ENCODE peak calls at places on chromosomes 13 and 19, in six cellular contexts. I, W, Y, T, A and Z are unnamed samples.

GRCh38 chr13:45446181-45446580 is 18.6 kb upstream of the COG3 start:
- DNase-seq in T (no peak), Y (no peak), A (no peak), W (no peak), I (no peak), Z (no peak)

GRCh38 chr19:41296323-41296935 is 13.5 kb upstream of the CCDC97 start:
- DNase-seq in I (no peak), A (no peak), T (no peak), W (no peak), Y (no peak), Z (peak)

GRCh38 chr19:51427220-51427619 is 9.8 kb upstream of the SIGLEC10 start:
- DNase-seq in I (no peak), A (no peak), Y (no peak), T (no peak), W (no peak), Z (no peak)

GRCh38 chr13:112776971-112777370 is 87.1 kb downstream of the ATP11A start:
- DNase-seq in T (no peak), Y (no peak), I (peak), W (no peak), A (no peak), Z (no peak)

GRCh38 chr19:2180114-2180513 is 16.4 kb downstream of the DOT1L start:
- DNase-seq in A (no peak), T (no peak), W (no peak), I (no peak), Y (no peak), Z (no peak)

GRCh38 chr13:112859817-112860190 is 109.2 kb upstream of the MCF2L start:
- DNase-seq in Y (no peak), A (no peak), T (no peak), W (no peak), I (peak), Z (peak)

GRCh38 chr19:2394054-2394668 is 33.2 kb downstream of the TIMM13 start:
- DNase-seq in W (no peak), Y (peak), I (no peak), T (no peak), A (no peak), Z (no peak)

GRCh38 chr13:111225810-111226546 is 94.5 kb upstream of the TEX29 start:
- DNase-seq in T (no peak), A (no peak), I (no peak), W (no peak), Y (no peak), Z (no peak)

GRCh38 chr13:48737689-48738088 is 84.0 kb downstream of the CYSLTR2 start:
- DNase-seq in Y (no peak), T (no peak), I (no peak), A (no peak), W (no peak), Z (no peak)

GRCh38 chr19:38004505-38005223 is 97.7 kb downstream of the SIPA1L3 start:
- DNase-seq in W (no peak), T (no peak), I (peak), Y (peak), A (peak), Z (peak)

GRCh38 chr19:55553217-55554182 is 8.2 kb upstream of the SBK3 start:
- DNase-seq in W (no peak), T (no peak), Y (no peak), I (peak), A (no peak), Z (peak)

GRCh38 chr19:288911-289310 is 2.3 kb downstream of the PLPP2 start:
- DNase-seq in I (no peak), W (no peak), Y (no peak), T (no peak), A (no peak), Z (no peak)

GRCh38 chr13:43908156-43909126 is 28.7 kb downstream of the LACC1 start:
- DNase-seq in I (no peak), W (no peak), T (no peak), Y (no peak), A (peak), Z (peak)

GRCh38 chr19:53308339-53308811 is 25.2 kb upstream of the ZNF845 start:
- DNase-seq in A (peak), T (no peak), I (no peak), W (no peak), Y (no peak), Z (no peak)

GRCh38 chr19:1384478-1385110 is 887 bp downstream of the NDUFS7 start:
- DNase-seq in W (no peak), A (no peak), I (no peak), T (no peak), Y (no peak), Z (no peak)

GRCh38 chr13:24097667-24098066 is 62.9 kb upstream of the SPATA13 start:
- DNase-seq in W (no peak), Y (no peak), I (no peak), T (no peak), A (no peak), Z (no peak)

GRCh38 chr13:99724633-99725517 is 223.6 kb downstream of the TM9SF2 start:
- DNase-seq in Y (no peak), I (no peak), A (no peak), W (no peak), T (no peak), Z (no peak)

GRCh38 chr13:44298314-44298713 is 75.3 kb upstream of the SERP2 start:
- DNase-seq in Y (no peak), T (no peak), I (no peak), A (no peak), W (no peak), Z (peak)

GRCh38 chr13:77330009-77330471 is 3.1 kb upstream of the MYCBP2 start:
- DNase-seq in A (peak), I (no peak), W (no peak), Y (no peak), T (no peak), Z (no peak)

GRCh38 chr19:18591735-18592385 is 3.3 kb downstream of the REX1BD start:
- DNase-seq in A (no peak), T (no peak), Y (no peak), I (peak), W (no peak), Z (no peak)

GRCh38 chr13:73715114-73715909 is 418.9 kb downstream of the KLF12 start:
- DNase-seq in T (peak), W (peak), Y (no peak), A (no peak), I (no peak), Z (no peak)

GRCh38 chr19:6276447-6276846 is 3.3 kb downstream of the MLLT1 start:
- DNase-seq in I (no peak), T (no peak), A (no peak), W (no peak), Y (peak), Z (no peak)

GRCh38 chr13:59982631-59983382 is 180.9 kb downstream of the DIAPH3 start:
- DNase-seq in Y (no peak), W (no peak), T (no peak), A (no peak), I (no peak), Z (no peak)

GRCh38 chr13:40352385-40352778 is 314.1 kb downstream of the FOXO1 start:
- DNase-seq in T (no peak), I (peak), A (no peak), Y (no peak), W (no peak), Z (no peak)

GRCh38 chr13:59086147-59086546 is 1077.6 kb downstream of the DIAPH3 start:
- DNase-seq in I (no peak), A (no peak), T (no peak), W (no peak), Y (no peak), Z (peak)

GRCh38 chr19:32858155-32858554 is 11.4 kb downstream of the SLC7A9 start:
- DNase-seq in Y (no peak), W (no peak), I (peak), A (no peak), T (no peak), Z (no peak)

GRCh38 chr13:104534847-104535246 is 1468.6 kb upstream of the SLC10A2 start:
- DNase-seq in Y (peak), A (no peak), T (no peak), I (peak), W (no peak), Z (peak)

GRCh38 chr13:19601749-19602725 is 31.4 kb upstream of the MPHOSPH8 start:
- DNase-seq in A (peak), W (no peak), I (peak), T (no peak), Y (peak), Z (peak)

GRCh38 chr19:7426986-7427385 is 61.8 kb downstream of the PEX11G start:
- DNase-seq in W (no peak), T (no peak), Y (no peak), A (no peak), I (no peak), Z (no peak)

GRCh38 chr13:103960011-103960410 is 893.8 kb upstream of the SLC10A2 start:
- DNase-seq in W (no peak), I (no peak), Y (no peak), A (no peak), T (no peak), Z (no peak)

GRCh38 chr13:78241278-78241919 is 322.8 kb upstream of the EDNRB start:
- DNase-seq in T (no peak), W (no peak), A (no peak), I (peak), Y (peak), Z (peak)

GRCh38 chr19:40253611-40254092 is 27.2 kb upstream of the CCNP start:
- DNase-seq in I (no peak), T (no peak), A (no peak), Y (no peak), W (no peak), Z (no peak)

GRCh38 chr13:29925457-29925856 is 75.0 kb upstream of the UBL3 start:
- DNase-seq in A (peak), Y (peak), T (no peak), W (no peak), I (no peak), Z (peak)

GRCh38 chr13:79149210-79149609 is 256.8 kb downstream of the RBM26 start:
- DNase-seq in Y (no peak), I (no peak), A (no peak), T (no peak), W (no peak), Z (no peak)

GRCh38 chr13:73273737-73274136 is 214.9 kb downstream of the KLF5 start:
- DNase-seq in A (no peak), Y (no peak), T (no peak), I (no peak), W (no peak), Z (peak)